ENCODE peak calls at places on chromosomes 13 and 19, in eight cellular contexts. One of them, this sample, is unnamed. For H3K36me3 and H3K9me3, the result is how much of the 10 kb centered on the place peaks cover.

GRCh38 chr19:58409010-58409790 is 751 bp downstream of the ZNF584 start:
- DNase-seq in breast epithelium: peak
- DNase-seq in pancreas: peak
- DNase-seq in endothelial cell of umbilical vein: peak
- DNase-seq in tibial nerve: no peak
- DNase-seq in mammary epithelial cell: no peak
- DNase-seq in left ventricle myocardium inferior: no peak
- DNase-seq in body of pancreas: no peak
- DNase-seq in this sample: no peak

GRCh38 chr13:77345150-77345780 is 18.4 kb upstream of the MYCBP2 start:
- DNase-seq in mammary epithelial cell: no peak
- DNase-seq in tibial nerve: no peak
- DNase-seq in left ventricle myocardium inferior: no peak
- DNase-seq in body of pancreas: no peak
- DNase-seq in pancreas: no peak
- DNase-seq in breast epithelium: no peak
- DNase-seq in endothelial cell of umbilical vein: no peak
- DNase-seq in this sample: no peak

GRCh38 chr19:14370169-14370998 is 10.9 kb upstream of the ADGRE5 start:
- DNase-seq in breast epithelium: no peak
- DNase-seq in tibial nerve: no peak
- DNase-seq in body of pancreas: no peak
- DNase-seq in pancreas: no peak
- DNase-seq in endothelial cell of umbilical vein: no peak
- DNase-seq in mammary epithelial cell: no peak
- DNase-seq in left ventricle myocardium inferior: no peak
- DNase-seq in this sample: no peak

GRCh38 chr19:55649579-55650557 is 1.9 kb downstream of the CCDC106 start:
- DNase-seq in left ventricle myocardium inferior: no peak
- DNase-seq in endothelial cell of umbilical vein: no peak
- DNase-seq in body of pancreas: no peak
- DNase-seq in mammary epithelial cell: no peak
- DNase-seq in breast epithelium: no peak
- DNase-seq in tibial nerve: no peak
- DNase-seq in pancreas: no peak
- DNase-seq in this sample: no peak

GRCh38 chr13:21326155-21327030 is 132.7 kb downstream of the ZDHHC20 start:
- DNase-seq in tibial nerve: no peak
- DNase-seq in endothelial cell of umbilical vein: peak
- DNase-seq in pancreas: peak
- DNase-seq in mammary epithelial cell: peak
- DNase-seq in left ventricle myocardium inferior: no peak
- DNase-seq in breast epithelium: no peak
- DNase-seq in body of pancreas: peak
- DNase-seq in this sample: peak

GRCh38 chr19:16889429-16889882 is 657 bp downstream of the F2RL3 start:
- DNase-seq in endothelial cell of umbilical vein: no peak
- DNase-seq in pancreas: no peak
- DNase-seq in left ventricle myocardium inferior: peak
- DNase-seq in mammary epithelial cell: no peak
- DNase-seq in body of pancreas: no peak
- DNase-seq in tibial nerve: no peak
- DNase-seq in breast epithelium: no peak
- DNase-seq in this sample: no peak

GRCh38 chr13:80778302-80778701 is 437.4 kb upstream of the SPRY2 start:
- DNase-seq in left ventricle myocardium inferior: no peak
- DNase-seq in body of pancreas: no peak
- DNase-seq in pancreas: no peak
- DNase-seq in mammary epithelial cell: peak
- DNase-seq in breast epithelium: no peak
- DNase-seq in tibial nerve: no peak
- DNase-seq in endothelial cell of umbilical vein: no peak
- DNase-seq in this sample: no peak

GRCh38 chr19:10295305-10295846 is 5.6 kb downstream of the ICAM5 start:
- DNase-seq in mammary epithelial cell: no peak
- DNase-seq in endothelial cell of umbilical vein: peak
- DNase-seq in breast epithelium: no peak
- DNase-seq in tibial nerve: no peak
- DNase-seq in left ventricle myocardium inferior: no peak
- DNase-seq in body of pancreas: no peak
- DNase-seq in pancreas: no peak
- DNase-seq in this sample: no peak

GRCh38 chr19:48737360-48737998 is 2.9 kb downstream of the RASIP1 start:
- DNase-seq in body of pancreas: peak
- DNase-seq in breast epithelium: no peak
- DNase-seq in left ventricle myocardium inferior: no peak
- DNase-seq in endothelial cell of umbilical vein: peak
- DNase-seq in pancreas: peak
- DNase-seq in mammary epithelial cell: no peak
- DNase-seq in tibial nerve: no peak
- DNase-seq in this sample: no peak

GRCh38 chr19:32437096-32437495 is 31.5 kb downstream of the DPY19L3 start:
- DNase-seq in breast epithelium: no peak
- DNase-seq in endothelial cell of umbilical vein: no peak
- DNase-seq in left ventricle myocardium inferior: no peak
- DNase-seq in pancreas: no peak
- DNase-seq in tibial nerve: no peak
- DNase-seq in mammary epithelial cell: no peak
- DNase-seq in body of pancreas: no peak
- DNase-seq in this sample: no peak

GRCh38 chr19:10544242-10544752 is 593 bp downstream of the ATG4D start:
- DNase-seq in breast epithelium: no peak
- DNase-seq in pancreas: peak
- DNase-seq in tibial nerve: no peak
- DNase-seq in left ventricle myocardium inferior: peak
- DNase-seq in endothelial cell of umbilical vein: no peak
- DNase-seq in body of pancreas: peak
- DNase-seq in mammary epithelial cell: no peak
- DNase-seq in this sample: no peak

GRCh38 chr13:22964245-22964966 is 216.4 kb upstream of the SGCG start:
- DNase-seq in endothelial cell of umbilical vein: no peak
- DNase-seq in mammary epithelial cell: no peak
- DNase-seq in tibial nerve: no peak
- DNase-seq in left ventricle myocardium inferior: no peak
- DNase-seq in breast epithelium: no peak
- DNase-seq in pancreas: no peak
- DNase-seq in body of pancreas: no peak
- DNase-seq in this sample: no peak

GRCh38 chr19:31612873-31613272 is 263.6 kb upstream of the TSHZ3 start:
- DNase-seq in endothelial cell of umbilical vein: no peak
- DNase-seq in pancreas: no peak
- DNase-seq in mammary epithelial cell: no peak
- DNase-seq in breast epithelium: no peak
- DNase-seq in left ventricle myocardium inferior: no peak
- DNase-seq in tibial nerve: no peak
- DNase-seq in body of pancreas: no peak
- DNase-seq in this sample: no peak

GRCh38 chr13:28611654-28612131 is 47.2 kb upstream of the POMP start:
- DNase-seq in body of pancreas: no peak
- DNase-seq in pancreas: no peak
- DNase-seq in breast epithelium: no peak
- DNase-seq in tibial nerve: no peak
- DNase-seq in left ventricle myocardium inferior: no peak
- DNase-seq in mammary epithelial cell: no peak
- DNase-seq in endothelial cell of umbilical vein: peak
- DNase-seq in this sample: no peak

GRCh38 chr13:85935868-85936467 is 136.7 kb upstream of the SLITRK6 start:
- DNase-seq in mammary epithelial cell: no peak
- DNase-seq in pancreas: no peak
- DNase-seq in breast epithelium: no peak
- DNase-seq in tibial nerve: no peak
- DNase-seq in body of pancreas: no peak
- DNase-seq in endothelial cell of umbilical vein: no peak
- DNase-seq in left ventricle myocardium inferior: no peak
- DNase-seq in this sample: no peak

GRCh38 chr19:46040952-46041500 is at the start of gene IGFL4:
- DNase-seq in left ventricle myocardium inferior: no peak
- DNase-seq in breast epithelium: no peak
- DNase-seq in mammary epithelial cell: peak
- DNase-seq in pancreas: no peak
- DNase-seq in endothelial cell of umbilical vein: no peak
- DNase-seq in body of pancreas: no peak
- DNase-seq in tibial nerve: no peak
- DNase-seq in this sample: peak
- TF ChIP-seq CTCF in left ventricle myocardium inferior: no peak
- TF ChIP-seq CTCF in breast epithelium: no peak
- TF ChIP-seq CTCF in mammary epithelial cell: no peak
- TF ChIP-seq CTCF in pancreas: no peak
- TF ChIP-seq CTCF in endothelial cell of umbilical vein: no peak
- TF ChIP-seq CTCF in body of pancreas: no peak
- TF ChIP-seq CTCF in tibial nerve: no peak
- TF ChIP-seq CTCF in this sample: no peak

GRCh38 chr19:45038931-45039893 is at the start of gene CLASRP:
- DNase-seq in left ventricle myocardium inferior: peak
- DNase-seq in tibial nerve: peak
- DNase-seq in breast epithelium: peak
- DNase-seq in body of pancreas: peak
- DNase-seq in endothelial cell of umbilical vein: peak
- DNase-seq in pancreas: peak
- DNase-seq in mammary epithelial cell: peak
- DNase-seq in this sample: peak

GRCh38 chr19:45041125-45041524 is 2.3 kb downstream of the CLASRP start:
- DNase-seq in left ventricle myocardium inferior: no peak
- DNase-seq in body of pancreas: no peak
- DNase-seq in endothelial cell of umbilical vein: no peak
- DNase-seq in tibial nerve: no peak
- DNase-seq in mammary epithelial cell: no peak
- DNase-seq in breast epithelium: no peak
- DNase-seq in pancreas: no peak
- DNase-seq in this sample: no peak

GRCh38 chr19:45040059-45040767 is 1.4 kb downstream of the CLASRP start:
- DNase-seq in body of pancreas: no peak
- DNase-seq in breast epithelium: no peak
- DNase-seq in mammary epithelial cell: no peak
- DNase-seq in left ventricle myocardium inferior: no peak
- DNase-seq in tibial nerve: no peak
- DNase-seq in pancreas: no peak
- DNase-seq in endothelial cell of umbilical vein: no peak
- DNase-seq in this sample: no peak

GRCh38 chr19:45035755-45036154 is 3.1 kb upstream of the CLASRP start:
- DNase-seq in endothelial cell of umbilical vein: no peak
- DNase-seq in tibial nerve: no peak
- DNase-seq in breast epithelium: no peak
- DNase-seq in pancreas: no peak
- DNase-seq in body of pancreas: no peak
- DNase-seq in left ventricle myocardium inferior: no peak
- DNase-seq in mammary epithelial cell: no peak
- DNase-seq in this sample: no peak

DNA sequence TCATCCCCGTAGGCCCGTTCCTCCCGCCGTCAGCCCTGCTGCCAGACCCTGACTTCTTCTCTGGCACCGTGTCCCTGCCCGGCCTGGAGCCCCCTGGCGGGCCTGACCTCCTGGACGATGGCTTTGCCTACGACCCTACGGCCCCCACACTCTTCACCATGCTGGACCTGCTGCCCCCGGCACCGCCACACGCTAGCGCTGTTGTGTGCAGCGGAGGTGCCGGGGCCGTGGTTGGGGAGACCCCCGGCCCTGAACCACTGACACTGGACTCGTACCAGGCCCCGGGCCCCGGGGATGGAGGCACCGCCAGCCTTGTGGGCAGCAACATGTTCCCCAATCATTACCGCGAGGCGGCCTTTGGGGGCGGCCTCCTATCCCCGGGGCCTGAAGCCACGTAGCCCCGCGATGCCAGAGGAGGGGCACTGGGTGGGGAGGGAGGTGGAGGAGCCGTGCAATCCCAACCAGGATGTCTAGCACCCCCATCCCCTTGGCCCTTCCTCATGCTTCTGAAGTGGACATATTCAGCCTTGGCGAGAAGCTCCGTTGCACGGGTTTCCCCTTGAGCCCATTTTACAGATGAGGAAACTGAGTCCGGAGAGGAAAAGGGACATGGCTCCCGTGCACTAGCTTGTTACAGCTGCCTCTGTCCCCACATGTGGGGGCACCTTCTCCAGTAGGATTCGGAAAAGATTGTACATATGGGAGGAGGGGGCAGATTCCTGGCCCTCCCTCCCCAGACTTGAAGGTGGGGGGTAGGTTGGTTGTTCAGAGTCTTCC is 1.3 kb upstream of the CLASRP start:
- DNase-seq in pancreas: no peak
- DNase-seq in body of pancreas: no peak
- DNase-seq in mammary epithelial cell: no peak
- DNase-seq in breast epithelium: no peak
- DNase-seq in endothelial cell of umbilical vein: no peak
- DNase-seq in left ventricle myocardium inferior: no peak
- DNase-seq in tibial nerve: no peak
- DNase-seq in this sample: no peak
- H3K36me3 ChIP-seq in pancreas: under half
- H3K36me3 ChIP-seq in body of pancreas: under half
- H3K36me3 ChIP-seq in mammary epithelial cell: under half
- H3K36me3 ChIP-seq in breast epithelium: under half
- H3K36me3 ChIP-seq in endothelial cell of umbilical vein: under half
- H3K36me3 ChIP-seq in left ventricle myocardium inferior: half or more
- H3K36me3 ChIP-seq in tibial nerve: half or more
- H3K36me3 ChIP-seq in this sample: under half

DNA sequence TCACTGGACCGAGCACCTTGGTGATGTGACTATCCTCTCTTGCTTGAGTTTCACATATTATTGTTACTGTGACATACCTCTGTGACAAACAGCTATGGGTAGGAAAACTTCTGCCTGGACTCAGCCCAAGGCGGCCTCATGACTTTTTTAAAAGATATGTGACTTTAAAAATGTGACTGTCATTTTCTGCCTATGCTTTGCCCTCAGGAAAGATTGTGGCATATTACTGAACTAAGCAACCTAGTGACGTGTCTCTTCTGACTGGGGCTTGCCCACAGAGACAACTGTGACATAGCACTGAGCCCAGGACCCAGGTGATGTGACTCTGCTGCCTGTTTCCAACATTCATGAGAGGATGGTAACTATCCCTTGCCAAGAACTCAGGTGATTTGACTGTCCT is 84.8 kb downstream of the ZNF728 start:
- DNase-seq in mammary epithelial cell: no peak
- DNase-seq in pancreas: no peak
- DNase-seq in left ventricle myocardium inferior: no peak
- DNase-seq in breast epithelium: no peak
- DNase-seq in tibial nerve: no peak
- DNase-seq in endothelial cell of umbilical vein: no peak
- DNase-seq in body of pancreas: no peak
- DNase-seq in this sample: no peak
- H3K9me3 ChIP-seq in mammary epithelial cell: under half
- H3K9me3 ChIP-seq in pancreas: under half
- H3K9me3 ChIP-seq in left ventricle myocardium inferior: under half
- H3K9me3 ChIP-seq in breast epithelium: under half
- H3K9me3 ChIP-seq in tibial nerve: under half
- H3K9me3 ChIP-seq in endothelial cell of umbilical vein: under half
- H3K9me3 ChIP-seq in body of pancreas: under half
- H3K9me3 ChIP-seq in this sample: under half

DNA sequence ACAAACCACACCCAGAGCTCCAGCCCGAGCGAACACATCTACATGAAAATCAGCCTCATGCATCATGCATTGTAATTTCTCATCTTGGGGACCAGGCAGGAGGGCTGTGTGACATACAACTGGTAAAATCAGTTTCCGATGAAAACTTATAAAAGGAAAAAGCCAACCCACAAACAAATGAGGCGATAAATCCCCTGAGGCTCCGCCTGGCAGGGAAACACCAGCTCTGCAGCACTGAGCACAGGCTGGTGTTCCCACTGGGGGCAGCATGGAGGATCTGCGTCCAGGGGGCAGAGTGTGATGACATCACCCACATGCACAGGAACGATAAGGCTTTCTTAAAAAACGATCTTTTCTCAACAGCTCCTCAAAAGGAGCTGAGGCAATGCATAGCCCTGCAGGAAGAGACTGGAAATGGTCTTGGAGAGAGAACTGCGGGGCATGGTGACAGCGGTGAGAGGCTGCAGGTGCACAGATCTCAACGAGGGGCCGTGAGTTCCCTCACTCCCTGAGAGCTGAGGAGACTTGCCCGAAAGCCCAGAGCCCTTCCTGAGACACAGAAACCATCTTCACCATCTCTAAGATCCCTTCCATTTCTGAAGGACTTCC is 24.6 kb downstream of the SH3GL1 start:
- DNase-seq in breast epithelium: no peak
- DNase-seq in body of pancreas: peak
- DNase-seq in left ventricle myocardium inferior: no peak
- DNase-seq in endothelial cell of umbilical vein: peak
- DNase-seq in pancreas: no peak
- DNase-seq in mammary epithelial cell: no peak
- DNase-seq in tibial nerve: no peak
- DNase-seq in this sample: peak
- TF ChIP-seq CTCF in breast epithelium: no peak
- TF ChIP-seq CTCF in body of pancreas: peak
- TF ChIP-seq CTCF in left ventricle myocardium inferior: no peak
- TF ChIP-seq CTCF in endothelial cell of umbilical vein: peak
- TF ChIP-seq CTCF in pancreas: no peak
- TF ChIP-seq CTCF in mammary epithelial cell: no peak
- TF ChIP-seq CTCF in tibial nerve: peak
- TF ChIP-seq CTCF in this sample: peak